ENCODE peak calls at places on chromosomes 6 and 20, in five cellular contexts. C is HepG2, T is A549, E is SK-N-SH, S is GM12878. U is an unnamed sample.

GRCh38 chr6:30006170-30007131 is 54.6 kb upstream of the POLR1H start:
- DNase-seq in T (no peak), E (peak; percentile 19), S (no peak), C (no peak), U (no peak)

GRCh38 chr6:124679392-124679791 is 282.8 kb upstream of the RNF217 start:
- DNase-seq in T (no peak), C (no peak), E (no peak), S (no peak), U (no peak)

GRCh38 chr20:61173966-61174725 is 77.9 kb upstream of the CDH4 start:
- DNase-seq in S (no peak), T (no peak), C (no peak), E (no peak), U (no peak)

GRCh38 chr20:11979306-11980128 is 61.8 kb downstream of the BTBD3 start:
- DNase-seq in T (no peak), S (peak; percentile 12), C (no peak), E (no peak), U (no peak)

GRCh38 chr6:108762394-108762793 is 85.8 kb upstream of the ARMC2 start:
- DNase-seq in C (no peak), T (no peak), E (no peak), S (no peak), U (no peak)

GRCh38 chr6:11738681-11739375 is 39.8 kb downstream of the ADTRP start:
- DNase-seq in E (no peak), T (no peak), C (no peak), S (no peak), U (no peak)

GRCh38 chr6:152598421-152598820 is 38.7 kb downstream of the SYNE1 start:
- DNase-seq in E (no peak), T (no peak), C (no peak), S (no peak), U (no peak)

GRCh38 chr6:39530201-39530759 is 194.9 kb downstream of the KIF6 start:
- DNase-seq in S (peak; percentile 94), C (no peak), E (no peak), T (no peak), U (no peak)

GRCh38 chr6:32171234-32171633 is 4.7 kb downstream of the AGPAT1 start:
- DNase-seq in E (no peak), C (no peak), T (no peak), S (no peak), U (no peak)

GRCh38 chr6:30565772-30566171 is 5.5 kb upstream of the ABCF1 start:
- DNase-seq in C (no peak), S (no peak), E (no peak), T (no peak), U (no peak)

GRCh38 chr6:83215131-83216047 is 22.2 kb downstream of the RWDD2A start:
- DNase-seq in C (peak; percentile 66), E (peak; percentile 51), T (peak; percentile 53), S (peak; percentile 40), U (peak; percentile 41)

GRCh38 chr6:150723857-150724256 is 124.2 kb downstream of the PLEKHG1 start:
- DNase-seq in C (no peak), T (no peak), S (no peak), E (no peak), U (no peak)

GRCh38 chr6:33595001-33595846 is 15.1 kb upstream of the BAK1 start:
- DNase-seq in E (no peak), T (no peak), S (no peak), C (no peak), U (no peak)

GRCh38 chr6:169250660-169251059 is 3.0 kb downstream of the THBS2 start:
- DNase-seq in E (no peak), S (no peak), T (peak; percentile 16), C (no peak), U (no peak)

GRCh38 chr20:22619272-22619671 is 34.9 kb upstream of the FOXA2 start:
- DNase-seq in E (no peak), C (peak; percentile 57), S (no peak), T (peak; percentile 18), U (no peak)

GRCh38 chr6:6875818-6876470 is 231.8 kb upstream of the RREB1 start:
- DNase-seq in E (no peak), C (no peak), T (peak; percentile 68), S (no peak), U (no peak)

GRCh38 chr6:165820934-165821333 is 157.9 kb upstream of the PDE10A start:
- DNase-seq in T (no peak), E (no peak), S (no peak), C (no peak), U (no peak)

GRCh38 chr20:17844549-17845298 is 123.9 kb downstream of the SNX5 start:
- DNase-seq in S (no peak), C (no peak), E (no peak), T (no peak), U (no peak)

GRCh38 chr6:52595796-52596130 is 18.9 kb upstream of the TRAM2 start:
- DNase-seq in E (no peak), S (no peak), T (no peak), C (no peak), U (no peak)

GRCh38 chr6:21891065-21891464 is 297.5 kb downstream of the SOX4 start:
- DNase-seq in C (no peak), T (no peak), E (no peak), S (no peak), U (no peak)

GRCh38 chr20:56983813-56984212 is 282.6 kb downstream of the BMP7 start:
- DNase-seq in T (peak; percentile 29), E (no peak), S (no peak), C (no peak), U (no peak)

GRCh38 chr6:44672086-44672485 is 284.6 kb downstream of the CDC5L start:
- DNase-seq in E (no peak), T (no peak), S (no peak), C (no peak), U (no peak)

GRCh38 chr6:16374796-16375195 is 136.4 kb downstream of the GMPR start:
- DNase-seq in S (no peak), E (no peak), C (no peak), T (no peak), U (no peak)

GRCh38 chr6:33201935-33202334 is 1.3 kb downstream of the SLC39A7 start:
- DNase-seq in C (no peak), S (no peak), T (no peak), E (no peak), U (no peak)

GRCh38 chr6:27541932-27542297 is 69.0 kb upstream of the ZNF184 start:
- DNase-seq in C (no peak), T (no peak), S (no peak), E (no peak), U (no peak)

GRCh38 chr6:110398778-110399177 is 16.6 kb downstream of the DDO start:
- DNase-seq in T (no peak), S (no peak), C (no peak), E (no peak), U (peak; percentile 30)

GRCh38 chr6:151494235-151494950 is 576 bp downstream of the CCDC170 start:
- DNase-seq in C (peak; percentile 57), T (peak; percentile 63), E (peak; percentile 28), S (no peak), U (no peak)

GRCh38 chr20:46400828-46401477 is 5.5 kb downstream of the ELMO2 start:
- DNase-seq in T (no peak), E (no peak), C (no peak), S (no peak), U (no peak)

GRCh38 chr20:57928181-57928967 is 218.6 kb upstream of the PMEPA1 start:
- DNase-seq in S (no peak), C (no peak), T (peak; percentile 31), E (no peak), U (no peak)

DNA sequence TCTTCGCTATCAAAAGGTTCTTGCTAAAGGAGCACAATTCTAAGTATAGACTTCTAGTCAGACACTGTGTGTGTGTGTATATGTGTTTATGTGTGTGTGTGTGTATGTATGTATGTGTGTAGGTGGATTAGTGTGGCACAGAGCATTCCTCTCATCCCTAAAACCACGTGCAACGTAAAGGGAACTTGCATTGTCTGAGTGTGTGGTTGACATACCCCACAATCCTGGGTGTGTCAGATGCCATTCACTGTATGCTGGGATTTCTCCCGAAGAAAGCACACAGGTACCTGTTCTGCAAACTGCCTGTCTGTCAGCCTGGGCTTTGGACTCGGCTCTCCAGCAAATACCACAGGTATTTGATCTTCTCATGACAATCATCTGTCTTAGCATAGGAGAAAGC is 42.3 kb upstream of the TBC1D7 start:
- DNase-seq in E (no peak), C (peak; percentile 72), S (no peak), T (no peak), U (no peak)
- TF ChIP-seq CHD2 in E (no peak), C (no peak), S (no peak), T (no peak), U (no peak)

GRCh38 chr6:1916334-1916985 is 306.7 kb downstream of the FOXC1 start:
- DNase-seq in C (no peak), T (no peak), S (no peak), E (no peak), U (no peak)
- TF ChIP-seq REST in C (no peak), T (no peak), S (no peak), E (peak; percentile 12), U (no peak)

GRCh38 chr6:132919476-132919875 is 105.1 kb downstream of the RPS12 start:
- DNase-seq in E (no peak), C (no peak), S (no peak), T (peak; percentile 4), U (no peak)
- TF ChIP-seq CHD2 in E (no peak), C (no peak), S (no peak), T (no peak), U (no peak)

GRCh38 chr6:158059108-158059507 is 77.4 kb downstream of the SYNJ2 start:
- DNase-seq in E (no peak), S (no peak), T (no peak), C (no peak), U (no peak)

GRCh38 chr6:158056804-158057203 is 75.1 kb downstream of the SYNJ2 start:
- DNase-seq in S (no peak), E (no peak), C (no peak), T (no peak), U (no peak)

GRCh38 chr6:158058156-158058723 is 76.6 kb downstream of the SYNJ2 start:
- DNase-seq in E (no peak), C (no peak), T (no peak), S (no peak), U (no peak)

GRCh38 chr6:158056355-158056754 is 74.7 kb downstream of the SYNJ2 start:
- DNase-seq in S (no peak), C (no peak), T (no peak), E (no peak), U (no peak)

GRCh38 chr6:158057213-158057987 is 75.7 kb downstream of the SYNJ2 start:
- DNase-seq in S (no peak), E (no peak), T (peak; percentile 75), C (no peak), U (no peak)
- TF ChIP-seq REST in S (no peak), E (no peak), T (no peak), C (no peak), U (no peak)

GRCh38 chr20:50372770-50373088 is 137.5 kb upstream of the PTPN1 start:
- DNase-seq in C (peak; percentile 80), S (no peak), T (peak; percentile 66), E (no peak), U (peak; percentile 37)
- TF ChIP-seq CHD2 in C (peak; percentile 5), S (no peak), T (no peak), E (no peak), U (no peak)

U was measured in K562.